ENCODE peak calls at places on chromosomes 3 and 15, in ten cellular contexts. One of them, this sample, is unnamed.

GRCh38 chr3:49600781-49601180 is 46.5 kb downstream of the BSN start:
- DNase-seq in fibroblast of lung: no peak
- DNase-seq in PC-9: peak; percentile 70
- DNase-seq in thoracic aorta: no peak
- DNase-seq in kidney epithelial cell: no peak
- DNase-seq in colonic mucosa: no peak
- DNase-seq in mucosa of descending colon: no peak
- DNase-seq in endothelial cell of umbilical vein: no peak
- DNase-seq in spleen: no peak
- DNase-seq in cardiac muscle cell: no peak
- DNase-seq in this sample: no peak

GRCh38 chr15:31297221-31297879 is 29.3 kb upstream of the KLF13 start:
- DNase-seq in fibroblast of lung: no peak
- DNase-seq in PC-9: no peak
- DNase-seq in thoracic aorta: no peak
- DNase-seq in kidney epithelial cell: no peak
- DNase-seq in colonic mucosa: no peak
- DNase-seq in mucosa of descending colon: no peak
- DNase-seq in endothelial cell of umbilical vein: no peak
- DNase-seq in spleen: peak; percentile 60
- DNase-seq in cardiac muscle cell: no peak
- DNase-seq in this sample: no peak

GRCh38 chr3:179452166-179452544 is 885 bp upstream of the GNB4 start:
- DNase-seq in fibroblast of lung: peak; percentile 72
- DNase-seq in PC-9: no peak
- DNase-seq in thoracic aorta: no peak
- DNase-seq in kidney epithelial cell: no peak
- DNase-seq in colonic mucosa: no peak
- DNase-seq in mucosa of descending colon: no peak
- DNase-seq in endothelial cell of umbilical vein: peak; percentile 83
- DNase-seq in spleen: no peak
- DNase-seq in cardiac muscle cell: peak; percentile 45
- DNase-seq in this sample: no peak

GRCh38 chr3:38521391-38521987 is 25.3 kb downstream of the EXOG start:
- DNase-seq in fibroblast of lung: peak; percentile 48
- DNase-seq in PC-9: peak; percentile 46
- DNase-seq in thoracic aorta: no peak
- DNase-seq in kidney epithelial cell: peak; percentile 23
- DNase-seq in colonic mucosa: peak; percentile 69
- DNase-seq in mucosa of descending colon: no peak
- DNase-seq in endothelial cell of umbilical vein: peak; percentile 81
- DNase-seq in spleen: no peak
- DNase-seq in cardiac muscle cell: peak; percentile 84
- DNase-seq in this sample: no peak

GRCh38 chr15:38054488-38054887 is 120.0 kb downstream of the TMCO5A start:
- DNase-seq in fibroblast of lung: peak; percentile 87
- DNase-seq in PC-9: no peak
- DNase-seq in thoracic aorta: no peak
- DNase-seq in kidney epithelial cell: no peak
- DNase-seq in colonic mucosa: no peak
- DNase-seq in mucosa of descending colon: no peak
- DNase-seq in endothelial cell of umbilical vein: no peak
- DNase-seq in spleen: no peak
- DNase-seq in cardiac muscle cell: no peak
- DNase-seq in this sample: no peak

GRCh38 chr3:14418259-14418658 is 15.9 kb downstream of the SLC6A6 start:
- DNase-seq in fibroblast of lung: no peak
- DNase-seq in PC-9: no peak
- DNase-seq in thoracic aorta: no peak
- DNase-seq in kidney epithelial cell: no peak
- DNase-seq in colonic mucosa: peak; percentile 45
- DNase-seq in mucosa of descending colon: no peak
- DNase-seq in endothelial cell of umbilical vein: no peak
- DNase-seq in spleen: no peak
- DNase-seq in cardiac muscle cell: no peak
- DNase-seq in this sample: no peak

GRCh38 chr3:156449712-156450574 is 105.0 kb downstream of the SSR3 start:
- DNase-seq in fibroblast of lung: no peak
- DNase-seq in PC-9: peak; percentile 25
- DNase-seq in thoracic aorta: no peak
- DNase-seq in kidney epithelial cell: peak; percentile 21
- DNase-seq in colonic mucosa: no peak
- DNase-seq in mucosa of descending colon: no peak
- DNase-seq in endothelial cell of umbilical vein: peak; percentile 67
- DNase-seq in spleen: no peak
- DNase-seq in cardiac muscle cell: peak; percentile 65
- DNase-seq in this sample: no peak

GRCh38 chr3:103319912-103320311 is 885.1 kb downstream of the ZPLD1 start:
- DNase-seq in fibroblast of lung: no peak
- DNase-seq in PC-9: no peak
- DNase-seq in thoracic aorta: no peak
- DNase-seq in kidney epithelial cell: no peak
- DNase-seq in colonic mucosa: no peak
- DNase-seq in mucosa of descending colon: no peak
- DNase-seq in endothelial cell of umbilical vein: no peak
- DNase-seq in spleen: no peak
- DNase-seq in cardiac muscle cell: no peak
- DNase-seq in this sample: no peak

GRCh38 chr15:56957812-56958406 is 39.5 kb downstream of the TCF12 start:
- DNase-seq in fibroblast of lung: peak; percentile 23
- DNase-seq in PC-9: no peak
- DNase-seq in thoracic aorta: no peak
- DNase-seq in kidney epithelial cell: no peak
- DNase-seq in colonic mucosa: no peak
- DNase-seq in mucosa of descending colon: no peak
- DNase-seq in endothelial cell of umbilical vein: peak; percentile 16
- DNase-seq in spleen: no peak
- DNase-seq in cardiac muscle cell: peak; percentile 15
- DNase-seq in this sample: no peak

GRCh38 chr15:90557651-90558084 is 27.9 kb downstream of the CRTC3 start:
- DNase-seq in fibroblast of lung: peak; percentile 87
- DNase-seq in PC-9: no peak
- DNase-seq in thoracic aorta: peak; percentile 92
- DNase-seq in kidney epithelial cell: no peak
- DNase-seq in colonic mucosa: peak; percentile 46
- DNase-seq in mucosa of descending colon: peak; percentile 59
- DNase-seq in endothelial cell of umbilical vein: peak; percentile 53
- DNase-seq in spleen: no peak
- DNase-seq in cardiac muscle cell: peak; percentile 42
- DNase-seq in this sample: peak; percentile 63

GRCh38 chr3:168467085-168467714 is 371.5 kb upstream of the GOLIM4 start:
- DNase-seq in fibroblast of lung: peak; percentile 33
- DNase-seq in PC-9: no peak
- DNase-seq in thoracic aorta: no peak
- DNase-seq in kidney epithelial cell: peak; percentile 1
- DNase-seq in colonic mucosa: peak; percentile 18
- DNase-seq in mucosa of descending colon: no peak
- DNase-seq in endothelial cell of umbilical vein: peak; percentile 2
- DNase-seq in spleen: no peak
- DNase-seq in cardiac muscle cell: peak; percentile 44
- DNase-seq in this sample: no peak

GRCh38 chr3:110069641-110070538 is 732.5 kb upstream of the DPPA4 start:
- DNase-seq in fibroblast of lung: peak; percentile 73
- DNase-seq in PC-9: no peak
- DNase-seq in thoracic aorta: no peak
- DNase-seq in kidney epithelial cell: peak; percentile 7
- DNase-seq in colonic mucosa: no peak
- DNase-seq in mucosa of descending colon: no peak
- DNase-seq in endothelial cell of umbilical vein: no peak
- DNase-seq in spleen: no peak
- DNase-seq in cardiac muscle cell: peak; percentile 42
- DNase-seq in this sample: no peak

GRCh38 chr3:45693941-45694521 is 4.8 kb downstream of the SACM1L start:
- DNase-seq in fibroblast of lung: peak; percentile 47
- DNase-seq in PC-9: no peak
- DNase-seq in thoracic aorta: no peak
- DNase-seq in kidney epithelial cell: no peak
- DNase-seq in colonic mucosa: no peak
- DNase-seq in mucosa of descending colon: no peak
- DNase-seq in endothelial cell of umbilical vein: no peak
- DNase-seq in spleen: no peak
- DNase-seq in cardiac muscle cell: no peak
- DNase-seq in this sample: no peak

DNA sequence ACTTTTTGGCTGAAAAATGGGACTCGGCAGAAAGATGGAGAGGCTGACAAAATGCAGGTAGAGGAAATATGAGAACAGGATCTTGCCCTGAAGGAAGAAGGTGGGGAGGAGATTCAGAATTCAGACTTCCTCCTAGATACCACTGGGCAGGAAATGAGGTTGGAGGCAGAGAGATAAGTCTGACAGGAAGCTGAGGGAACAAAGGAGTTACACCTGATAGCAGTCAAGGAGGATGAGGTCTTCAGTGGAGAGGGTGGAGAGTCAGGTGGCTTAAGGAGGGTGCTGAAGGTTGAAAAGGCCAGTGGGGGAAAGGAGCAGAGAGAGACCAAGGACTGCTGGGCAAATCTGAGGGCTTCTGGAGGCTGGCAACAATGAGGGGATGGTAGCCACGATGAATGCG is 56.8 kb downstream of the CCR4 start:
- DNase-seq in fibroblast of lung: no peak
- DNase-seq in PC-9: no peak
- DNase-seq in thoracic aorta: no peak
- DNase-seq in kidney epithelial cell: no peak
- DNase-seq in colonic mucosa: no peak
- DNase-seq in mucosa of descending colon: no peak
- DNase-seq in endothelial cell of umbilical vein: no peak
- DNase-seq in spleen: no peak
- DNase-seq in cardiac muscle cell: no peak
- DNase-seq in this sample: no peak
- H3K36me3 ChIP-seq in fibroblast of lung: peaks cover 1% of the 10 kb centered on the region
- H3K36me3 ChIP-seq in PC-9: no peaks in the 10 kb centered on the region
- H3K36me3 ChIP-seq in thoracic aorta: peaks cover 16% of the 10 kb centered on the region
- H3K36me3 ChIP-seq in kidney epithelial cell: peaks cover 1% of the 10 kb centered on the region
- H3K36me3 ChIP-seq in colonic mucosa: peaks cover 4% of the 10 kb centered on the region
- H3K36me3 ChIP-seq in mucosa of descending colon: peaks cover 3% of the 10 kb centered on the region
- H3K36me3 ChIP-seq in endothelial cell of umbilical vein: peaks cover 5% of the 10 kb centered on the region
- H3K36me3 ChIP-seq in spleen: no peaks in the 10 kb centered on the region
- H3K36me3 ChIP-seq in cardiac muscle cell: peaks cover 18% of the 10 kb centered on the region
- H3K36me3 ChIP-seq in this sample: peaks cover 59% of the 10 kb centered on the region

GRCh38 chr3:143416229-143416628 is 296.7 kb downstream of the CHST2 start:
- DNase-seq in fibroblast of lung: no peak
- DNase-seq in PC-9: no peak
- DNase-seq in thoracic aorta: no peak
- DNase-seq in kidney epithelial cell: no peak
- DNase-seq in colonic mucosa: no peak
- DNase-seq in mucosa of descending colon: no peak
- DNase-seq in endothelial cell of umbilical vein: no peak
- DNase-seq in spleen: no peak
- DNase-seq in cardiac muscle cell: no peak
- DNase-seq in this sample: no peak
- H3K4me3 ChIP-seq in fibroblast of lung: no peak overlapping the region
- H3K4me3 ChIP-seq in PC-9: no peak overlapping the region
- H3K4me3 ChIP-seq in thoracic aorta: no peak overlapping the region
- H3K4me3 ChIP-seq in kidney epithelial cell: no peak overlapping the region
- H3K4me3 ChIP-seq in colonic mucosa: no peak overlapping the region
- H3K4me3 ChIP-seq in mucosa of descending colon: no peak overlapping the region
- H3K4me3 ChIP-seq in endothelial cell of umbilical vein: no peak overlapping the region
- H3K4me3 ChIP-seq in spleen: no peak overlapping the region
- H3K4me3 ChIP-seq in cardiac muscle cell: no peak overlapping the region
- H3K4me3 ChIP-seq in this sample: no peak overlapping the region

GRCh38 chr3:172376402-172376801 is 71.9 kb downstream of the GHSR start:
- DNase-seq in fibroblast of lung: no peak
- DNase-seq in PC-9: no peak
- DNase-seq in thoracic aorta: no peak
- DNase-seq in kidney epithelial cell: no peak
- DNase-seq in colonic mucosa: no peak
- DNase-seq in mucosa of descending colon: no peak
- DNase-seq in endothelial cell of umbilical vein: no peak
- DNase-seq in spleen: no peak
- DNase-seq in cardiac muscle cell: no peak
- DNase-seq in this sample: no peak
- H3K36me3 ChIP-seq in fibroblast of lung: peaks cover 12% of the 10 kb centered on the region
- H3K36me3 ChIP-seq in PC-9: peaks cover 87% of the 10 kb centered on the region
- H3K36me3 ChIP-seq in thoracic aorta: peaks cover 21% of the 10 kb centered on the region
- H3K36me3 ChIP-seq in kidney epithelial cell: peaks cover 3% of the 10 kb centered on the region
- H3K36me3 ChIP-seq in colonic mucosa: peaks cover 15% of the 10 kb centered on the region
- H3K36me3 ChIP-seq in mucosa of descending colon: peaks cover 21% of the 10 kb centered on the region
- H3K36me3 ChIP-seq in endothelial cell of umbilical vein: peaks cover 40% of the 10 kb centered on the region
- H3K36me3 ChIP-seq in spleen: peaks cover 2% of the 10 kb centered on the region
- H3K36me3 ChIP-seq in cardiac muscle cell: peaks cover 43% of the 10 kb centered on the region
- H3K36me3 ChIP-seq in this sample: peaks cover 88% of the 10 kb centered on the region

GRCh38 chr3:64687781-64688515 is at the start of gene ADAMTS9:
- DNase-seq in fibroblast of lung: peak; percentile 73
- DNase-seq in PC-9: peak; percentile 40
- DNase-seq in thoracic aorta: no peak
- DNase-seq in kidney epithelial cell: no peak
- DNase-seq in colonic mucosa: peak; percentile 73
- DNase-seq in mucosa of descending colon: peak; percentile 77
- DNase-seq in endothelial cell of umbilical vein: peak; percentile 87
- DNase-seq in spleen: peak; percentile 82
- DNase-seq in cardiac muscle cell: peak; percentile 91
- DNase-seq in this sample: peak; percentile 77

GRCh38 chr3:64685331-64685799 is 2.4 kb downstream of the ADAMTS9 start:
- DNase-seq in fibroblast of lung: peak; percentile 52
- DNase-seq in PC-9: no peak
- DNase-seq in thoracic aorta: no peak
- DNase-seq in kidney epithelial cell: no peak
- DNase-seq in colonic mucosa: peak; percentile 37
- DNase-seq in mucosa of descending colon: peak; percentile 53
- DNase-seq in endothelial cell of umbilical vein: no peak
- DNase-seq in spleen: peak; percentile 70
- DNase-seq in cardiac muscle cell: no peak
- DNase-seq in this sample: peak; percentile 56

GRCh38 chr3:64687381-64687780 is 419 bp downstream of the ADAMTS9 start:
- DNase-seq in fibroblast of lung: peak; percentile 1
- DNase-seq in PC-9: no peak
- DNase-seq in thoracic aorta: no peak
- DNase-seq in kidney epithelial cell: no peak
- DNase-seq in colonic mucosa: peak; percentile 18
- DNase-seq in mucosa of descending colon: peak; percentile 52
- DNase-seq in endothelial cell of umbilical vein: peak; percentile 16
- DNase-seq in spleen: peak; percentile 65
- DNase-seq in cardiac muscle cell: no peak
- DNase-seq in this sample: no peak

GRCh38 chr3:64685800-64686445 is 1.9 kb downstream of the ADAMTS9 start:
- DNase-seq in fibroblast of lung: peak; percentile 93
- DNase-seq in PC-9: peak; percentile 81
- DNase-seq in thoracic aorta: peak; percentile 60
- DNase-seq in kidney epithelial cell: no peak
- DNase-seq in colonic mucosa: peak; percentile 93
- DNase-seq in mucosa of descending colon: peak; percentile 89
- DNase-seq in endothelial cell of umbilical vein: peak; percentile 96
- DNase-seq in spleen: peak; percentile 86
- DNase-seq in cardiac muscle cell: peak; percentile 92
- DNase-seq in this sample: peak; percentile 90

DNA sequence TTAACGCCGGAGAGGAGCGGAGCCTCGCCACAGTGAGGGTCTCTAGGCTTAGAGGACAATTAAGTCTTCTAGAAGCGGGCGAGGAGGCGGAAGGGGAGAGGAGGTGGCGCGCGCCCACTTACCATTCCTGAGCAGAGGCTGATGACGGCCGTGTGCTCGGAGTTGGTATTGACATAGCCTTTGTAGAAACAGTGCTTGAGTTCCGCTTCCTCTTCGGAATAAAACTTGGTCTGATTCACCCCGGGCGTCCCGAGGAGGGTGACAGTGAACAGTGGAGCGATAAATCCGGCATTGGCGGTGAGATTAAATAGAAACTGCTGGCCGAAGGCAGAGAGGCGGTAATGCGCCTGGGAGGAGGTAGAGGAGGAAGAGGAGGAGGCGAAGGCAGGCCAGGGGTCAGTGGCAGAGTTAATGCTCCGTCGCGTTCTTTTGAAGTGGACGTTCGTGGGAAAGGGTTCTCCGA is 1.3 kb downstream of the ADAMTS9 start:
- DNase-seq in fibroblast of lung: peak; percentile 67
- DNase-seq in PC-9: peak; percentile 70
- DNase-seq in thoracic aorta: no peak
- DNase-seq in kidney epithelial cell: no peak
- DNase-seq in colonic mucosa: peak; percentile 59
- DNase-seq in mucosa of descending colon: peak; percentile 58
- DNase-seq in endothelial cell of umbilical vein: peak; percentile 77
- DNase-seq in spleen: no peak
- DNase-seq in cardiac muscle cell: peak; percentile 77
- DNase-seq in this sample: peak; percentile 76
- H3K4me3 ChIP-seq in fibroblast of lung: peak overlapping the region; percentile 60
- H3K4me3 ChIP-seq in PC-9: peak overlapping the region; percentile 90
- H3K4me3 ChIP-seq in thoracic aorta: peak overlapping the region; percentile 93
- H3K4me3 ChIP-seq in kidney epithelial cell: peak overlapping the region; percentile 81
- H3K4me3 ChIP-seq in colonic mucosa: peak overlapping the region; percentile 52
- H3K4me3 ChIP-seq in mucosa of descending colon: peak overlapping the region; percentile 13
- H3K4me3 ChIP-seq in endothelial cell of umbilical vein: peak overlapping the region; percentile 88
- H3K4me3 ChIP-seq in spleen: peak overlapping the region; percentile 58
- H3K4me3 ChIP-seq in cardiac muscle cell: peak overlapping the region; percentile 64
- H3K4me3 ChIP-seq in this sample: peak overlapping the region; percentile 70